ENCODE peak calls at places on chromosome 11, in eight cellular contexts. N, U, L, H, S, F, Q and P are unnamed samples.

GRCh38 chr11:35237345-35237744 is 98.4 kb downstream of the CD44 start:
- DNase-seq in N (no peak), U (no peak), L (no peak), H (no peak), S (no peak), F (no peak), Q (no peak), P (no peak)

GRCh38 chr11:3920148-3920852 is 64.8 kb downstream of the STIM1 start:
- DNase-seq in N (peak), U (no peak), L (no peak), H (no peak), S (no peak), F (no peak), Q (peak), P (no peak)

GRCh38 chr11:134751825-134752224 is 339.8 kb upstream of the B3GAT1 start:
- DNase-seq in N (no peak), U (no peak), L (no peak), H (peak), S (no peak), F (no peak), Q (no peak), P (no peak)

GRCh38 chr11:61955031-61955415 is 4.9 kb downstream of the BEST1 start:
- DNase-seq in N (peak), U (no peak), L (no peak), H (no peak), S (peak), F (no peak), Q (no peak), P (peak)

GRCh38 chr11:78860720-78861422 is 286.2 kb upstream of the NARS2 start:
- DNase-seq in N (peak), U (no peak), L (peak), H (no peak), S (no peak), F (peak), Q (no peak), P (peak)

GRCh38 chr11:73087730-73088129 is 54.4 kb downstream of the FCHSD2 start:
- DNase-seq in N (peak), U (no peak), L (no peak), H (no peak), S (no peak), F (no peak), Q (no peak), P (no peak)

GRCh38 chr11:113110046-113110445 is 148.8 kb downstream of the NCAM1 start:
- DNase-seq in N (no peak), U (no peak), L (no peak), H (no peak), S (no peak), F (no peak), Q (no peak), P (no peak)

GRCh38 chr11:21260101-21260500 is 590.7 kb downstream of the NELL1 start:
- DNase-seq in N (no peak), U (no peak), L (no peak), H (no peak), S (no peak), F (no peak), Q (no peak), P (no peak)

GRCh38 chr11:23778971-23779370 is 717.9 kb upstream of the LUZP2 start:
- DNase-seq in N (peak), U (no peak), L (no peak), H (no peak), S (no peak), F (no peak), Q (no peak), P (no peak)

GRCh38 chr11:36249271-36249670 is 40.0 kb downstream of the COMMD9 start:
- DNase-seq in N (peak), U (no peak), L (no peak), H (no peak), S (no peak), F (peak), Q (no peak), P (no peak)

GRCh38 chr11:117769530-117769929 is 27.5 kb downstream of the DSCAML1 start:
- DNase-seq in N (no peak), U (no peak), L (no peak), H (no peak), S (no peak), F (no peak), Q (no peak), P (no peak)

GRCh38 chr11:114036156-114036811 is 23.2 kb upstream of the ZBTB16 start:
- DNase-seq in N (peak), U (peak), L (no peak), H (peak), S (peak), F (peak), Q (peak), P (peak)

GRCh38 chr11:2777396-2777795 is 77.6 kb upstream of the KCNQ1OT1 start:
- DNase-seq in N (no peak), U (no peak), L (no peak), H (peak), S (no peak), F (peak), Q (no peak), P (peak)

GRCh38 chr11:72015511-72016061 is 16.9 kb downstream of the IL18BP start:
- DNase-seq in N (peak), U (no peak), L (peak), H (no peak), S (no peak), F (peak), Q (no peak), P (peak)

GRCh38 chr11:92765418-92765817 is 204.0 kb upstream of the MTNR1B start:
- DNase-seq in N (no peak), U (no peak), L (no peak), H (no peak), S (no peak), F (no peak), Q (no peak), P (no peak)

GRCh38 chr11:2205214-2205770 is 33.7 kb upstream of the TH start:
- DNase-seq in N (no peak), U (no peak), L (no peak), H (no peak), S (no peak), F (no peak), Q (no peak), P (no peak)

GRCh38 chr11:10886652-10887250 is 28.9 kb upstream of the ZBED5 start:
- DNase-seq in N (no peak), U (no peak), L (no peak), H (no peak), S (no peak), F (no peak), Q (no peak), P (no peak)